ENCODE peak calls at places on chromosomes 13 and 19, in six cellular contexts. One of them, this sample, is unnamed.

GRCh38 chr13:23467048-23467931 is 33.8 kb upstream of the SACS start:
- DNase-seq in uterus: no peak
- DNase-seq in heart right ventricle: no peak
- DNase-seq in adrenal gland: peak; percentile 7
- DNase-seq in IMR-90: peak; percentile 43
- DNase-seq in thoracic aorta: no peak
- DNase-seq in this sample: no peak

GRCh38 chr19:32418155-32418554 is 12.6 kb downstream of the DPY19L3 start:
- DNase-seq in uterus: no peak
- DNase-seq in heart right ventricle: no peak
- DNase-seq in adrenal gland: no peak
- DNase-seq in IMR-90: no peak
- DNase-seq in thoracic aorta: no peak
- DNase-seq in this sample: no peak

GRCh38 chr13:112140366-112140765 is 73.4 kb downstream of the SOX1 start:
- DNase-seq in uterus: no peak
- DNase-seq in heart right ventricle: no peak
- DNase-seq in adrenal gland: no peak
- DNase-seq in IMR-90: no peak
- DNase-seq in thoracic aorta: no peak
- DNase-seq in this sample: peak; percentile 1

GRCh38 chr13:40814803-40815202 is 25.4 kb downstream of the SLC25A15 start:
- DNase-seq in uterus: no peak
- DNase-seq in heart right ventricle: no peak
- DNase-seq in adrenal gland: no peak
- DNase-seq in IMR-90: peak; percentile 31
- DNase-seq in thoracic aorta: no peak
- DNase-seq in this sample: no peak

GRCh38 chr13:95920485-95920884 is 132.7 kb downstream of the UGGT2 start:
- DNase-seq in uterus: no peak
- DNase-seq in heart right ventricle: no peak
- DNase-seq in adrenal gland: no peak
- DNase-seq in IMR-90: no peak
- DNase-seq in thoracic aorta: no peak
- DNase-seq in this sample: no peak

GRCh38 chr19:7415163-7415856 is 66.6 kb downstream of the ARHGEF18 start:
- DNase-seq in uterus: no peak
- DNase-seq in heart right ventricle: no peak
- DNase-seq in adrenal gland: no peak
- DNase-seq in IMR-90: peak; percentile 86
- DNase-seq in thoracic aorta: no peak
- DNase-seq in this sample: no peak

GRCh38 chr13:90622547-90622946 is 724.9 kb upstream of the MIR17HG start:
- DNase-seq in uterus: no peak
- DNase-seq in heart right ventricle: no peak
- DNase-seq in adrenal gland: no peak
- DNase-seq in IMR-90: no peak
- DNase-seq in thoracic aorta: no peak
- DNase-seq in this sample: no peak

GRCh38 chr13:59408738-59409137 is 755.0 kb downstream of the DIAPH3 start:
- DNase-seq in uterus: no peak
- DNase-seq in heart right ventricle: no peak
- DNase-seq in adrenal gland: no peak
- DNase-seq in IMR-90: no peak
- DNase-seq in thoracic aorta: no peak
- DNase-seq in this sample: no peak

GRCh38 chr13:95660981-95661581 is 15.9 kb upstream of the DNAJC3 start:
- DNase-seq in uterus: no peak
- DNase-seq in heart right ventricle: no peak
- DNase-seq in adrenal gland: no peak
- DNase-seq in IMR-90: peak; percentile 50
- DNase-seq in thoracic aorta: no peak
- DNase-seq in this sample: peak; percentile 51

GRCh38 chr19:40147693-40148347 is 43.4 kb upstream of the MAP3K10 start:
- DNase-seq in uterus: no peak
- DNase-seq in heart right ventricle: no peak
- DNase-seq in adrenal gland: peak; percentile 57
- DNase-seq in IMR-90: peak; percentile 77
- DNase-seq in thoracic aorta: no peak
- DNase-seq in this sample: no peak

GRCh38 chr13:93227906-93228801 is 1.5 kb downstream of the GPC6 start:
- DNase-seq in uterus: peak; percentile 26
- DNase-seq in heart right ventricle: peak; percentile 23
- DNase-seq in adrenal gland: peak; percentile 25
- DNase-seq in IMR-90: peak; percentile 87
- DNase-seq in thoracic aorta: no peak
- DNase-seq in this sample: peak; percentile 94

GRCh38 chr13:82747331-82747730 is 1134.9 kb downstream of the SLITRK1 start:
- DNase-seq in uterus: no peak
- DNase-seq in heart right ventricle: no peak
- DNase-seq in adrenal gland: no peak
- DNase-seq in IMR-90: no peak
- DNase-seq in thoracic aorta: no peak
- DNase-seq in this sample: no peak

GRCh38 chr19:33862991-33863390 is 66.3 kb downstream of the KCTD15 start:
- DNase-seq in uterus: no peak
- DNase-seq in heart right ventricle: no peak
- DNase-seq in adrenal gland: no peak
- DNase-seq in IMR-90: no peak
- DNase-seq in thoracic aorta: no peak
- DNase-seq in this sample: no peak

GRCh38 chr19:7500811-7501450 is 12.1 kb upstream of the PEX11G start:
- DNase-seq in uterus: no peak
- DNase-seq in heart right ventricle: no peak
- DNase-seq in adrenal gland: peak; percentile 77
- DNase-seq in IMR-90: peak; percentile 46
- DNase-seq in thoracic aorta: no peak
- DNase-seq in this sample: peak; percentile 92

GRCh38 chr19:18100710-18101109 is 3.1 kb downstream of the MAST3 start:
- DNase-seq in uterus: no peak
- DNase-seq in heart right ventricle: no peak
- DNase-seq in adrenal gland: no peak
- DNase-seq in IMR-90: no peak
- DNase-seq in thoracic aorta: no peak
- DNase-seq in this sample: no peak

GRCh38 chr13:27595055-27595811 is 25.1 kb downstream of the LNX2 start:
- DNase-seq in uterus: no peak
- DNase-seq in heart right ventricle: no peak
- DNase-seq in adrenal gland: no peak
- DNase-seq in IMR-90: no peak
- DNase-seq in thoracic aorta: no peak
- DNase-seq in this sample: no peak

GRCh38 chr19:43534811-43535761 is 2.1 kb downstream of the ZNF575 start:
- DNase-seq in uterus: peak; percentile 70
- DNase-seq in heart right ventricle: peak; percentile 68
- DNase-seq in adrenal gland: peak; percentile 83
- DNase-seq in IMR-90: peak; percentile 61
- DNase-seq in thoracic aorta: peak; percentile 58
- DNase-seq in this sample: peak; percentile 81

GRCh38 chr13:27276188-27276587 is 5.6 kb downstream of the RASL11A start:
- DNase-seq in uterus: no peak
- DNase-seq in heart right ventricle: no peak
- DNase-seq in adrenal gland: no peak
- DNase-seq in IMR-90: peak; percentile 58
- DNase-seq in thoracic aorta: no peak
- DNase-seq in this sample: no peak

GRCh38 chr13:42924290-42924803 is 67.7 kb downstream of the EPSTI1 start:
- DNase-seq in uterus: no peak
- DNase-seq in heart right ventricle: no peak
- DNase-seq in adrenal gland: no peak
- DNase-seq in IMR-90: no peak
- DNase-seq in thoracic aorta: no peak
- DNase-seq in this sample: no peak

GRCh38 chr13:26051231-26052135 is at the start of gene SHISA2:
- DNase-seq in uterus: no peak
- DNase-seq in heart right ventricle: no peak
- DNase-seq in adrenal gland: no peak
- DNase-seq in IMR-90: peak; percentile 31
- DNase-seq in thoracic aorta: no peak
- DNase-seq in this sample: peak; percentile 87

GRCh38 chr13:33004454-33004853 is 11.8 kb upstream of the KL start:
- DNase-seq in uterus: peak; percentile 46
- DNase-seq in heart right ventricle: peak; percentile 68
- DNase-seq in adrenal gland: peak; percentile 18
- DNase-seq in IMR-90: no peak
- DNase-seq in thoracic aorta: no peak
- DNase-seq in this sample: no peak

GRCh38 chr13:74696148-74696922 is 562.1 kb upstream of the KLF12 start:
- DNase-seq in uterus: no peak
- DNase-seq in heart right ventricle: no peak
- DNase-seq in adrenal gland: peak; percentile 30
- DNase-seq in IMR-90: no peak
- DNase-seq in thoracic aorta: no peak
- DNase-seq in this sample: no peak

GRCh38 chr13:58239774-58240268 is 608.3 kb downstream of the PCDH17 start:
- DNase-seq in uterus: no peak
- DNase-seq in heart right ventricle: no peak
- DNase-seq in adrenal gland: no peak
- DNase-seq in IMR-90: no peak
- DNase-seq in thoracic aorta: no peak
- DNase-seq in this sample: no peak

GRCh38 chr13:58238972-58239773 is 607.6 kb downstream of the PCDH17 start:
- DNase-seq in uterus: no peak
- DNase-seq in heart right ventricle: no peak
- DNase-seq in adrenal gland: no peak
- DNase-seq in IMR-90: no peak
- DNase-seq in thoracic aorta: no peak
- DNase-seq in this sample: no peak
- H3K9me3 ChIP-seq in uterus: no peaks in the 10 kb centered on the region
- H3K9me3 ChIP-seq in heart right ventricle: no peaks in the 10 kb centered on the region
- H3K9me3 ChIP-seq in adrenal gland: no peaks in the 10 kb centered on the region
- H3K9me3 ChIP-seq in IMR-90: peaks cover 19% of the 10 kb centered on the region
- H3K9me3 ChIP-seq in thoracic aorta: no peaks in the 10 kb centered on the region
- H3K9me3 ChIP-seq in this sample: no peaks in the 10 kb centered on the region

GRCh38 chr13:69008503-69008902 is 1099.1 kb upstream of the ATXN8OS start:
- DNase-seq in uterus: no peak
- DNase-seq in heart right ventricle: no peak
- DNase-seq in adrenal gland: no peak
- DNase-seq in IMR-90: no peak
- DNase-seq in thoracic aorta: no peak
- DNase-seq in this sample: no peak

DNA sequence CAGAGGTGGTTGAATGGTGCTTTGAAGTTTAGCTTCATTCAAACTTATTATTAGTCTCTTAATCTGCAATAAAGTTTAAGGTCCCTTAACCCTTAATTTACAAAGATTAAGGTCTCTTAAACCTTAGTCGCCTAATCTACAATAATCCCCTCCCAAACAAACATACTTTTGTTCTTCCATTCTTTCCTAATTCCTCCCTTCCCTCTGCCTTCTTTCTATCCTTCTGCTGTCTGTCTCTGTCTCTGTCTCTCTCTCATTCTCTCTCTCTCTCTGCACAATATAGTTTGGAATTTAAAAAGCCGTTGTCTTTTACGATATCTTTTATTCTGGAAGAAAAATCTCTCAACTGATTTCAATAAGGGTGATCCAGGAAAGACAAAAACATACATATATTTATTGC is 1096.8 kb upstream of the ATXN8OS start:
- DNase-seq in uterus: no peak
- DNase-seq in heart right ventricle: no peak
- DNase-seq in adrenal gland: no peak
- DNase-seq in IMR-90: no peak
- DNase-seq in thoracic aorta: no peak
- DNase-seq in this sample: no peak
- H3K36me3 ChIP-seq in uterus: no peaks in the 10 kb centered on the region
- H3K36me3 ChIP-seq in heart right ventricle: no peaks in the 10 kb centered on the region
- H3K36me3 ChIP-seq in adrenal gland: no peaks in the 10 kb centered on the region
- H3K36me3 ChIP-seq in IMR-90: no peaks in the 10 kb centered on the region
- H3K36me3 ChIP-seq in thoracic aorta: no peaks in the 10 kb centered on the region
- H3K36me3 ChIP-seq in this sample: no peaks in the 10 kb centered on the region

GRCh38 chr13:113818700-113819295 is 45.1 kb downstream of the GAS6 start:
- DNase-seq in uterus: peak; percentile 42
- DNase-seq in heart right ventricle: no peak
- DNase-seq in adrenal gland: no peak
- DNase-seq in IMR-90: no peak
- DNase-seq in thoracic aorta: no peak
- DNase-seq in this sample: no peak

GRCh38 chr13:113815151-113816058 is 48.5 kb downstream of the GAS6 start:
- DNase-seq in uterus: no peak
- DNase-seq in heart right ventricle: peak; percentile 34
- DNase-seq in adrenal gland: no peak
- DNase-seq in IMR-90: no peak
- DNase-seq in thoracic aorta: no peak
- DNase-seq in this sample: no peak

GRCh38 chr13:113817860-113818691 is 45.8 kb downstream of the GAS6 start:
- DNase-seq in uterus: no peak
- DNase-seq in heart right ventricle: no peak
- DNase-seq in adrenal gland: no peak
- DNase-seq in IMR-90: no peak
- DNase-seq in thoracic aorta: no peak
- DNase-seq in this sample: peak; percentile 67

GRCh38 chr13:113816248-113816924 is 47.5 kb downstream of the GAS6 start:
- DNase-seq in uterus: peak; percentile 39
- DNase-seq in heart right ventricle: no peak
- DNase-seq in adrenal gland: no peak
- DNase-seq in IMR-90: peak; percentile 45
- DNase-seq in thoracic aorta: no peak
- DNase-seq in this sample: no peak

DNA sequence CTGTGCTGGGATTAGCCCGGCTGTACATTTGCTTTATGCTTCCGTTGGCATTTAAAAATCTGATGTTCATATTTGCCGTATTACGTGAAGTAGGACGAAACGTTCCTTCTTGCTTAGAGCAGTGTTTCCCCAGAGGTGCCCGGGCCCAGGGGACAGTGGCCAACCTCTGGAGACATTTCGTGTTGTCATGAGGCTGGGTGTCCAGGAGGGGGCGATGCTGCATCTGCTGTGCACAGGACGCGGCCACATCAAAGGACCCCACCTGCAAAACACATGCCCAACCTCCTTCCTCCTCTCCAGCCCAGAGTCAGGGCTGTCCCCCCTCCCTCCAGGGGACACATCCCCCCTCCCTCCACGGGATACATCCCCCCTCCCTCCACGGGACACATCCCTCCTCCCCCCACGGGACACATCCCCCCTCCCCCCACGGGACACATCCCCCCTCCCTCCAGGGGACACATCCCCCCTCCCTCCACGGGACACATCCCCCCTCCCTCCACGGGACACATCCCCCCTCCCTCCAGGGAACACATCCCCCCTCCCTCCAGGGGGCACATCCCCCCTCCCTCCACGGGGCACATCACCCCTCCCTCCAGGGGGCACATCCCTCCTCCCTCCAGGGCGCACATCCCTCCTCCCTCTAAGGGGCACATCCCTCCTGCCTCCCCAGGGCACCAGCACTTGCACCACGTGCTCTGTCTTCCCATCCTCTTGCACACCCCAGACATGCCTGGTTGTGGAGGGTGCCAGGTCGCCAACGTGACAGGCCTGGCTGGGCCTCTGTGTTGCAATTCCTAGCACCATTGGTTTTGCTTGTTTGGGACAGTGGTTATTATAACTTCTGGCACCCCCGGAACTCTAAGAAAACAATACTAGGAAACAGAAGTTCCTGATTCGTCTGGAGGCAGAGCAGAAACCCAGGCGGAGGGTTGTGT is 46.7 kb downstream of the GAS6 start:
- DNase-seq in uterus: peak; percentile 96
- DNase-seq in heart right ventricle: peak; percentile 87
- DNase-seq in adrenal gland: peak; percentile 87
- DNase-seq in IMR-90: peak; percentile 83
- DNase-seq in thoracic aorta: peak; percentile 89
- DNase-seq in this sample: peak; percentile 96
- TF ChIP-seq CTCF in uterus: peak; percentile 91
- TF ChIP-seq CTCF in heart right ventricle: peak; percentile 85
- TF ChIP-seq CTCF in adrenal gland: peak; percentile 80
- TF ChIP-seq CTCF in IMR-90: peak; percentile 78
- TF ChIP-seq CTCF in thoracic aorta: peak; percentile 90
- TF ChIP-seq CTCF in this sample: peak; percentile 99

GRCh38 chr19:58183822-58184215 is 958 bp downstream of the ZNF274 start:
- DNase-seq in uterus: no peak
- DNase-seq in heart right ventricle: no peak
- DNase-seq in adrenal gland: no peak
- DNase-seq in IMR-90: no peak
- DNase-seq in thoracic aorta: no peak
- DNase-seq in this sample: no peak
- H3K9me3 ChIP-seq in uterus: no peaks in the 10 kb centered on the region
- H3K9me3 ChIP-seq in heart right ventricle: peaks cover 84% of the 10 kb centered on the region
- H3K9me3 ChIP-seq in adrenal gland: peaks cover 84% of the 10 kb centered on the region
- H3K9me3 ChIP-seq in IMR-90: peaks cover 81% of the 10 kb centered on the region
- H3K9me3 ChIP-seq in thoracic aorta: peaks cover 84% of the 10 kb centered on the region
- H3K9me3 ChIP-seq in this sample: peaks cover 36% of the 10 kb centered on the region

This sample was measured in WERI-Rb-1.